ENCODE peak calls at places on chromosomes 1 and 21, in four cellular contexts. T, Y, N and B are unnamed samples.

GRCh38 chr1:93575586-93576271 is 105.9 kb downstream of the BCAR3 start:
- DNase-seq in T (no peak), Y (no peak), N (no peak), B (no peak)

GRCh38 chr21:37536616-37537278 is 170.2 kb downstream of the DYRK1A start:
- DNase-seq in T (no peak), Y (peak), N (no peak), B (no peak)

GRCh38 chr21:39082656-39083376 is 100.4 kb downstream of the PSMG1 start:
- DNase-seq in T (no peak), Y (no peak), N (no peak), B (no peak)

GRCh38 chr1:173421789-173422188 is 55.3 kb upstream of the PRDX6 start:
- DNase-seq in T (no peak), Y (no peak), N (no peak), B (no peak)

GRCh38 chr1:3616861-3617260 is 5.6 kb upstream of the MEGF6 start:
- DNase-seq in T (no peak), Y (no peak), N (no peak), B (no peak)

GRCh38 chr1:99969260-99969728 is 502 bp upstream of the SLC35A3 start:
- DNase-seq in T (no peak), Y (peak), N (no peak), B (peak)

GRCh38 chr1:10107985-10108663 is 75.4 kb downstream of the UBE4B start:
- DNase-seq in T (no peak), Y (no peak), N (no peak), B (no peak)

GRCh38 chr1:36384542-36385409 is 948 bp downstream of the STK40 start:
- DNase-seq in T (no peak), Y (peak), N (no peak), B (no peak)

GRCh38 chr1:169594391-169594790 is 8.1 kb upstream of the F5 start:
- DNase-seq in T (no peak), Y (no peak), N (peak), B (no peak)

GRCh38 chr1:241612533-241613505 is 27.4 kb downstream of the CHML start:
- DNase-seq in T (no peak), Y (peak), N (no peak), B (no peak)

GRCh38 chr1:110337704-110338199 is 1.4 kb upstream of the RBM15 start:
- DNase-seq in T (no peak), Y (peak), N (no peak), B (peak)

GRCh38 chr1:61093525-61094137 is 11.3 kb downstream of the NFIA start:
- DNase-seq in T (no peak), Y (no peak), N (no peak), B (no peak)

GRCh38 chr1:181192277-181192676 is 103.8 kb downstream of the IER5 start:
- DNase-seq in T (no peak), Y (no peak), N (no peak), B (no peak)

GRCh38 chr1:3192825-3193224 is 123.8 kb downstream of the PRDM16 start:
- DNase-seq in T (no peak), Y (peak), N (no peak), B (no peak)

GRCh38 chr1:93114403-93114802 is 35.3 kb downstream of the MTF2 start:
- DNase-seq in T (no peak), Y (no peak), N (no peak), B (no peak)

GRCh38 chr21:34536820-34537219 is 24.8 kb upstream of the KCNE1 start:
- DNase-seq in T (no peak), Y (no peak), N (no peak), B (no peak)

GRCh38 chr1:11563560-11564069 is 84.7 kb downstream of the DISP3 start:
- DNase-seq in T (no peak), Y (peak), N (no peak), B (peak)

GRCh38 chr1:31985430-31985829 is 28.2 kb upstream of the KHDRBS1 start:
- DNase-seq in T (no peak), Y (no peak), N (no peak), B (no peak)

GRCh38 chr1:93641527-93641926 is 40.1 kb downstream of the BCAR3 start:
- DNase-seq in T (no peak), Y (no peak), N (no peak), B (no peak)

GRCh38 chr1:201624741-201625646 is 86.1 kb downstream of the NAV1 start:
- DNase-seq in T (no peak), Y (no peak), N (no peak), B (no peak)

GRCh38 chr1:185045793-185046441 is 559 bp downstream of the RNF2 start:
- DNase-seq in T (no peak), Y (peak), N (no peak), B (no peak)

GRCh38 chr1:31238986-31239613 is 587 bp downstream of the NKAIN1 start:
- DNase-seq in T (no peak), Y (no peak), N (no peak), B (no peak)

GRCh38 chr1:14958249-14959215 is 195.0 kb upstream of the TMEM51 start:
- DNase-seq in T (no peak), Y (no peak), N (no peak), B (no peak)

GRCh38 chr1:25765910-25766645 is 33.9 kb upstream of the SELENON start:
- DNase-seq in T (no peak), Y (no peak), N (no peak), B (no peak)

GRCh38 chr1:27602510-27603319 is 1.2 kb downstream of the AHDC1 start:
- DNase-seq in T (no peak), Y (peak), N (no peak), B (no peak)

GRCh38 chr1:99661780-99662179 is 15.9 kb downstream of the PALMD start:
- DNase-seq in T (no peak), Y (no peak), N (no peak), B (no peak)

GRCh38 chr21:34835526-34835925 is 166.7 kb downstream of the CLIC6 start:
- DNase-seq in T (peak), Y (no peak), N (no peak), B (no peak)

DNA sequence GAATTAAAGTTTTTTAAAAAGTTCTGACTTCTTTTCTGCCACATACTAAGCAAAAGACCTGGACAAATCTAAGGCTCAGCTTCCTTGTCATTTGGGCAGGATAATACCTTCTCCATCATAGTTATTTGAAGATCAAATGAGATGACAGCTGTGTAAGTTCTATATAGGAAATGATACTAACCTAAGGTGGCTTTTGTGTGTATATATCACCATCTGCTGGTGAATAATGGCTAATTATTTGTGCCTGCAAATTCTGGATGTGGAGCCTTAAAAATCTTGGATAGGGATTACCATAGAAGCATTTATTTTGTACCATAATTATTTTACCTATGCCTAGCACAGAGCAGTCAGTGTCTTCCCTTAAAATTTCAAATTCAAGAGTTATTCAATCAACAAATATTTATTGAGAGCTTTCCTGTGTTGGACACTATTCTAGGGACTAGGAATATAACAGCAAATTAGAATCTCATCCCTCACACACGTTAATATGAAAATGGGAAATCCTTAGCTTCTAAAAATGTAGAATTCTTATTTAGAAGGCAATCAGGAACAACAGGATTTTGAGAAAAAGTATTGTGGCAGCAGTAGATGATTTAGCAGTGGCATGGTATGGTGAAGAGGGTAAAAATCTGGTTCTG is 89.8 kb downstream of the TMEM200B start:
- DNase-seq in T (no peak), Y (peak), N (peak), B (peak)
- TF ChIP-seq SPI1 in T (no peak), Y (no peak), N (no peak), B (no peak)

GRCh38 chr1:226664413-226665101 is 74.5 kb downstream of the ITPKB start:
- DNase-seq in T (no peak), Y (no peak), N (no peak), B (no peak)
- TF ChIP-seq POLR2AphosphoS5 in T (no peak), Y (no peak), N (no peak), B (no peak)

DNA sequence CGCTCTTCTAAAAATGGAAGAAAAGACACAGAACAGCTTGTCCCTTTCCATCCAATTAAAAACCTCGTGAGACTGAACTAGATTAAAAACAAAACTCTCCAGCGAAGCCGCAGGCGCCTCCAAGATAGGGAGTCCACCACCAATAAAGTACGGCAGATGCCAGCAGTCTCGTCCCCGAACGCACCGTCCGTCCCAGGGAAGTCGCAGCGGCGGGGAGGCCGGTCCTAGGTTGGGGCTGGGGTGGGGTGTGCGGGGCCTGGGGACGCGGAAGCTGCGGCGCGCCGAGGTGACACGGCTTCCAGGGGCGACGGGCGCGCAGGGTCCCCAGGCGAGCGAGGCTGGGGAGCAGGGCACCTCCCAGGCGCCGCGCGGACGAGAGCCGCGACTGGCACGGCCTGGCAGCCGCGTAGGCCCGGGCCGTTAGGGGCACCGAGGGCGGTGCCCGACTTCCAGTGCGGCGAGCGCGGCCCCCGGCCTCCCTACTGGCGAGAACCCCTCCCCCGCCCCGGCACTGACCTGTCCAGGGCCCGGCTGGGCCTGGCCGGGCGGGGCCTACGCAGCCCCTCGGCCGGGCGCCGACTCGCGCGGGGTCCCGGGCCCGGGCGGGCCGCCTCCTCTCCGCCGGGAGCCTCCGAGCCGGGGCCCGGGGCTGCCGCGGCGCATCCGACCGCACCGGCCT is 28.3 kb upstream of the A3GALT2 start:
- DNase-seq in T (no peak), Y (peak), N (no peak), B (peak)
- TF ChIP-seq SPI1 in T (no peak), Y (no peak), N (no peak), B (no peak)

GRCh38 chr1:235992868-235993267 is 72.0 kb downstream of the NID1 start:
- DNase-seq in T (no peak), Y (no peak), N (no peak), B (no peak)
- TF ChIP-seq POLR2AphosphoS5 in T (no peak), Y (no peak), N (no peak), B (no peak)

DNA sequence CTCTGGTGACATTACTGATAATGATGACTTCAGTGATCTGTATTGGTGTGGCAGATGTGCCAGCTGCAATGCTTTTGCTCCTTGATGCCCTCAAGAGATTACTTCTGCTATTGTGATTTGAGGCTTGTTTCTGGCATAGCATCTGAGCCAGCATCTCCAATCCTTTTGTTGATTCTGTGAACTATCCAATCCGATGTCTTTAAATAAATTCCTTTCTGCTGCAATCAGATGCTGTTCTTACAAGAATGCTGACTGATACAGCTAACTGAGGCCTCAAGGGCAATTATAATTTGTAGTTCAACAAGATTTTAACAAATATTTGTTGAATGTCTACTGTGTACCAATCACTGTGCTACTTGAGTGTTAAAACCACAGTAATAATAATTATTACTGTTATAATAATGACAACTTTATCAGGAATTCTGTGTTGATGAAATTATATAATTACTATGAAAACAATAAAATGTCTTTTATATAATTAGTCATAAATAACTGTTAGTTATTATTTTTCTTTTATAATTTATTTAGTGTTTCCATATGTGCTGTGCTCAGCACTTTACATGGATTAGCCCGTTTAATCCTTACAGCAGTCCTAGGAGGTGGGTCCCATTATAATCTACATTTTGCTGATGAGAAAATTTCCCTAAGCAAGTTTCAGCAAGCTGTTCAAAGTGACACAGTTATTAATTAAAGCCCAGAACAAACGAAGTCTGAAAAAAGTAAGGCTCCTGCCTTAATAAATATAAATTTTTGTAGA is 308.2 kb downstream of the BRINP3 start:
- DNase-seq in T (no peak), Y (no peak), N (no peak), B (no peak)
- TF ChIP-seq SPI1 in T (no peak), Y (no peak), N (no peak), B (no peak)

GRCh38 chr1:95340056-95340455 is 106.0 kb downstream of the RWDD3 start:
- DNase-seq in T (no peak), Y (no peak), N (no peak), B (no peak)
- TF ChIP-seq POLR2AphosphoS5 in T (no peak), Y (no peak), N (no peak), B (no peak)

GRCh38 chr21:18245493-18245967 is 897 bp downstream of the CHODL start:
- DNase-seq in T (no peak), Y (no peak), N (no peak), B (no peak)
- TF ChIP-seq SPI1 in T (no peak), Y (no peak), N (no peak), B (no peak)

DNA sequence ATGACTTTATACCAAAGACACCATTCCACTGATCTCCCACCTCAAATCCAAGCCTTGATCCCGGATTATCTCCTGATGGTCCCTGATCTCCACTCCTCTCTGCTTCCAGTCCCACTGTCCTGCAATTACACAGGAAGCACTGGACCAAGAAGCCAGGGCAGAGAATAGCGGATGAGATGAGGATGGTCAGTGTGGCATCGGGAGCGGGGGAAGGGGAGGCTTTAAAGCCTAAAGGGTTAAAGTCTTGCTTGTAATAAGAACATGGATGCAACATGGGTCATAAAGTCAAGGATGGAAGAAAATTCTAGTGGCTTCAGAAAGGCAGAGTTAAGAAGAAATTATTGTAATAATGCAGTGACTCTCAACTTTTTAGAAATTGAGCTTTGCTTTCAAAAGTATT is 364.0 kb upstream of the DUSP10 start:
- DNase-seq in T (no peak), Y (no peak), N (no peak), B (no peak)
- TF ChIP-seq POLR2AphosphoS5 in T (no peak), Y (no peak), N (no peak), B (no peak)